ENCODE peak calls at places on chromosomes 7 and 10, in seven cellular contexts. E, V, R, Y, D, U and L are unnamed samples.

GRCh38 chr10:14072541-14072940 is 258.2 kb downstream of the FRMD4A start:
- DNase-seq in E (no peak), V (no peak), R (no peak), Y (no peak), D (no peak), U (no peak), L (no peak)

GRCh38 chr7:142853739-142854504 is 954 bp upstream of the EPHB6 start:
- DNase-seq in E (no peak), V (peak), R (peak), Y (peak), D (peak), U (peak), L (peak)

GRCh38 chr7:151669762-151670161 is 150.1 kb upstream of the RHEB start:
- DNase-seq in E (no peak), V (no peak), R (no peak), Y (no peak), D (no peak), U (no peak), L (no peak)

GRCh38 chr10:97468162-97468561 is 22.2 kb downstream of the ZDHHC16 start:
- DNase-seq in E (no peak), V (no peak), R (no peak), Y (no peak), D (no peak), U (no peak), L (no peak)

GRCh38 chr10:98414932-98415709 is at the start of gene PYROXD2:
- DNase-seq in E (peak), V (peak), R (peak), Y (peak), D (peak), U (peak), L (no peak)

GRCh38 chr7:1130021-1130990 is 29.7 kb downstream of the ZFAND2A start:
- DNase-seq in E (peak), V (no peak), R (no peak), Y (no peak), D (no peak), U (no peak), L (no peak)

GRCh38 chr7:22364023-22364422 is 7.1 kb upstream of the RAPGEF5 start:
- DNase-seq in E (no peak), V (no peak), R (no peak), Y (no peak), D (no peak), U (no peak), L (no peak)

GRCh38 chr7:15684036-15684815 is 2.3 kb downstream of the MEOX2 start:
- DNase-seq in E (no peak), V (no peak), R (no peak), Y (no peak), D (no peak), U (no peak), L (no peak)

GRCh38 chr7:130114374-130114773 is 44.0 kb downstream of the KLHDC10 start:
- DNase-seq in E (no peak), V (no peak), R (no peak), Y (no peak), D (no peak), U (no peak), L (no peak)

GRCh38 chr10:71266147-71266917 is 52.7 kb upstream of the SLC29A3 start:
- DNase-seq in E (no peak), V (peak), R (no peak), Y (peak), D (no peak), U (no peak), L (no peak)

GRCh38 chr10:91975438-91975837 is 51.9 kb downstream of the BTAF1 start:
- DNase-seq in E (no peak), V (no peak), R (no peak), Y (no peak), D (no peak), U (no peak), L (no peak)

GRCh38 chr7:130894146-130895005 is 160.4 kb upstream of the KLF14 start:
- DNase-seq in E (no peak), V (peak), R (no peak), Y (peak), D (no peak), U (peak), L (peak)

GRCh38 chr10:59622320-59622901 is 87.2 kb downstream of the SLC16A9 start:
- DNase-seq in E (no peak), V (peak), R (no peak), Y (peak), D (peak), U (peak), L (no peak)

GRCh38 chr7:118352854-118353453 is 128.4 kb downstream of the ANKRD7 start:
- DNase-seq in E (no peak), V (no peak), R (no peak), Y (no peak), D (no peak), U (no peak), L (no peak)

GRCh38 chr7:985915-986741 is 3.1 kb downstream of the CYP2W1 start:
- DNase-seq in E (no peak), V (no peak), R (no peak), Y (no peak), D (no peak), U (no peak), L (no peak)

GRCh38 chr10:113216068-113216467 is 266.0 kb downstream of the TCF7L2 start:
- DNase-seq in E (no peak), V (no peak), R (no peak), Y (no peak), D (no peak), U (no peak), L (no peak)

GRCh38 chr7:111763221-111763791 is 201.0 kb upstream of the IMMP2L start:
- DNase-seq in E (no peak), V (no peak), R (no peak), Y (peak), D (no peak), U (no peak), L (no peak)

GRCh38 chr7:105776068-105776790 is 100.2 kb downstream of the ATXN7L1 start:
- DNase-seq in E (no peak), V (peak), R (no peak), Y (peak), D (no peak), U (no peak), L (no peak)